ENCODE peak calls at places on chromosome 21, in five cellular contexts. One of them, this sample, is unnamed.
A peak's percentile ranks its signal among the peaks of the same experiment; 100 is the strongest.

GRCh38 chr21:25750085-25750484 is 15.3 kb downstream of the GABPA start:
- DNase-seq in NCI-H345: no peak
- DNase-seq in NCI-H2081: peak; percentile 0
- DNase-seq in H4: no peak
- DNase-seq in ELR: no peak
- DNase-seq in this sample: no peak

GRCh38 chr21:33947451-33948095 is 32.0 kb upstream of the ATP5PO start:
- DNase-seq in NCI-H345: peak; percentile 79
- DNase-seq in ELR: peak; percentile 97
- DNase-seq in NCI-H2081: no peak
- DNase-seq in H4: peak; percentile 99
- DNase-seq in this sample: peak; percentile 93

GRCh38 chr21:38930065-38930464 is 124.3 kb downstream of the ETS2 start:
- DNase-seq in H4: no peak
- DNase-seq in ELR: no peak
- DNase-seq in NCI-H2081: no peak
- DNase-seq in NCI-H345: no peak
- DNase-seq in this sample: no peak

GRCh38 chr21:37614351-37614875 is 247.8 kb downstream of the DYRK1A start:
- DNase-seq in H4: no peak
- DNase-seq in NCI-H345: no peak
- DNase-seq in ELR: no peak
- DNase-seq in NCI-H2081: no peak
- DNase-seq in this sample: no peak

GRCh38 chr21:40422851-40423635 is 423.9 kb downstream of the DSCAM start:
- DNase-seq in ELR: no peak
- DNase-seq in NCI-H2081: no peak
- DNase-seq in H4: no peak
- DNase-seq in NCI-H345: no peak
- DNase-seq in this sample: no peak

GRCh38 chr21:15472108-15472507 is 257.7 kb upstream of the USP25 start:
- DNase-seq in NCI-H345: no peak
- DNase-seq in NCI-H2081: no peak
- DNase-seq in H4: no peak
- DNase-seq in ELR: no peak
- DNase-seq in this sample: no peak

GRCh38 chr21:32304998-32305397 is 6.3 kb downstream of the MRAP start:
- DNase-seq in NCI-H2081: no peak
- DNase-seq in ELR: no peak
- DNase-seq in NCI-H345: no peak
- DNase-seq in H4: no peak
- DNase-seq in this sample: no peak

GRCh38 chr21:26795398-26795790 is 49.8 kb downstream of the ADAMTS1 start:
- DNase-seq in ELR: no peak
- DNase-seq in H4: no peak
- DNase-seq in NCI-H2081: no peak
- DNase-seq in NCI-H345: no peak
- DNase-seq in this sample: no peak

GRCh38 chr21:42991992-42992740 is 17.8 kb downstream of the PKNOX1 start:
- DNase-seq in NCI-H345: no peak
- DNase-seq in H4: peak; percentile 61
- DNase-seq in NCI-H2081: no peak
- DNase-seq in ELR: peak; percentile 95
- DNase-seq in this sample: peak; percentile 90

GRCh38 chr21:26388731-26389231 is 184.3 kb downstream of the CYYR1 start:
- DNase-seq in H4: no peak
- DNase-seq in NCI-H345: no peak
- DNase-seq in ELR: peak; percentile 87
- DNase-seq in NCI-H2081: no peak
- DNase-seq in this sample: no peak

GRCh38 chr21:32392299-32392879 is 423 bp downstream of the URB1 start:
- DNase-seq in ELR: peak; percentile 39
- DNase-seq in NCI-H2081: no peak
- DNase-seq in H4: no peak
- DNase-seq in NCI-H345: no peak
- DNase-seq in this sample: peak; percentile 68

GRCh38 chr21:45022348-45022675 is 52.1 kb upstream of the ADARB1 start:
- DNase-seq in NCI-H2081: no peak
- DNase-seq in ELR: no peak
- DNase-seq in NCI-H345: no peak
- DNase-seq in H4: no peak
- DNase-seq in this sample: no peak

This sample was measured in osteoblast.